ENCODE peak calls at places on chromosomes 12 and 14, in nine cellular contexts. V, J, M, E, U, B, O, W and G are unnamed samples.

GRCh38 chr14:23469906-23470403 is 452 bp downstream of the NGDN start:
- DNase-seq in V (no peak), J (no peak), M (no peak), E (no peak), U (no peak), B (no peak), O (no peak), W (peak), G (no peak)

GRCh38 chr12:90589966-90590365 is 365.0 kb downstream of the CCER1 start:
- DNase-seq in V (no peak), J (no peak), M (no peak), E (no peak), U (no peak), B (no peak), O (no peak), W (no peak), G (no peak)

GRCh38 chr12:98653866-98654493 is 8.9 kb downstream of the APAF1 start:
- DNase-seq in V (no peak), J (no peak), M (no peak), E (no peak), U (peak), B (no peak), O (peak), W (peak), G (no peak)

GRCh38 chr14:29709490-29709889 is 218.2 kb downstream of the PRKD1 start:
- DNase-seq in V (no peak), J (no peak), M (no peak), E (no peak), U (no peak), B (no peak), O (peak), W (no peak), G (no peak)

GRCh38 chr14:101732128-101732527 is 29.4 kb upstream of the PPP2R5C start:
- DNase-seq in V (no peak), J (no peak), M (no peak), E (no peak), U (no peak), B (no peak), O (no peak), W (peak), G (no peak)

GRCh38 chr12:97452230-97452629 is 10.4 kb upstream of the RMST start:
- DNase-seq in V (no peak), J (no peak), M (no peak), E (no peak), U (no peak), B (no peak), O (no peak), W (no peak), G (no peak)

GRCh38 chr14:30270200-30271161 is 288.5 kb upstream of the G2E3 start:
- DNase-seq in V (peak), J (peak), M (no peak), E (peak), U (peak), B (peak), O (peak), W (peak), G (peak)

GRCh38 chr12:50732591-50732990 is 31.3 kb upstream of the ATF1 start:
- DNase-seq in V (no peak), J (no peak), M (no peak), E (no peak), U (peak), B (no peak), O (peak), W (peak), G (no peak)

GRCh38 chr14:101323111-101323510 is 238.2 kb upstream of the DIO3 start:
- DNase-seq in V (no peak), J (no peak), M (no peak), E (no peak), U (no peak), B (no peak), O (no peak), W (no peak), G (no peak)

GRCh38 chr12:11162494-11162893 is 8.5 kb upstream of the SMIM10L1 start:
- DNase-seq in V (no peak), J (no peak), M (no peak), E (no peak), U (no peak), B (no peak), O (no peak), W (peak), G (no peak)

GRCh38 chr12:129610601-129611120 is 293.2 kb downstream of the TMEM132D start:
- DNase-seq in V (no peak), J (no peak), M (no peak), E (no peak), U (no peak), B (no peak), O (no peak), W (no peak), G (no peak)

GRCh38 chr14:50855558-50855957 is 16.3 kb upstream of the ABHD12B start:
- DNase-seq in V (no peak), J (no peak), M (no peak), E (no peak), U (peak), B (no peak), O (peak), W (no peak), G (no peak)
- TF ChIP-seq CTCF in V (no peak), J (no peak), M (no peak), E (no peak), U (peak), B (no peak), O (no peak), W (peak), G (no peak)

GRCh38 chr12:19643635-19644034 is 204.3 kb downstream of the AEBP2 start:
- DNase-seq in V (no peak), J (no peak), M (no peak), E (no peak), U (peak), B (no peak), O (peak), W (peak), G (no peak)
- TF ChIP-seq CTCF in V (peak), J (peak), M (peak), E (peak), U (peak), B (peak), O (peak), W (peak), G (peak)

DNA sequence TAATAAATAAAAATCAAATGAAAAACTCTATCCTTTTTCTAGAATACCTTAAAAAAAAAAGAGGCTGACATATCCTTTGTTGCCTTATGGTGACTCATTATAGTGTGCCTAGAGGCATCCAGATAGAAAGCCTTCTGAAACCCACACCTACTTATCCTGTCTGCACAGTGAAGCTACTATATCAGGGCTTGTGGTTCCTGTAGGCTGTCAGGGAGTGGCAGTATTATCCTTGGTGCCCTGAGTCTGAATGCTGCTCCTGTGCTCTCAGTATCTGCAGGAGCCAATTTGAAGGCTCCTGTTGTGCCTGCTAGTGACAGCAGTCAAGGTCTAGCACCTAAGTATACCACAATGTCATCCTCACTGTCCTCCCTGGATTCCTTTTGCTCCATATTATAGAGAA is 168.4 kb upstream of the AVPR1A start:
- DNase-seq in V (no peak), J (no peak), M (no peak), E (no peak), U (peak), B (no peak), O (no peak), W (no peak), G (no peak)
- TF ChIP-seq CTCF in V (no peak), J (no peak), M (no peak), E (no peak), U (no peak), B (no peak), O (no peak), W (no peak), G (no peak)

GRCh38 chr12:31742891-31743290 is 14.1 kb upstream of the AMN1 start:
- DNase-seq in V (no peak), J (no peak), M (no peak), E (no peak), U (no peak), B (no peak), O (no peak), W (no peak), G (no peak)
- TF ChIP-seq CTCF in V (no peak), J (no peak), M (no peak), E (no peak), U (no peak), B (no peak), O (no peak), W (no peak), G (no peak)

GRCh38 chr12:61546296-61546695 is 713.9 kb upstream of the USP15 start:
- DNase-seq in V (no peak), J (no peak), M (no peak), E (no peak), U (no peak), B (no peak), O (no peak), W (no peak), G (no peak)
- TF ChIP-seq CTCF in V (no peak), J (no peak), M (no peak), E (no peak), U (no peak), B (no peak), O (no peak), W (no peak), G (no peak)

GRCh38 chr14:102975662-102976061 is 53.2 kb downstream of the AMN start:
- DNase-seq in V (no peak), J (no peak), M (no peak), E (no peak), U (no peak), B (no peak), O (no peak), W (no peak), G (no peak)
- TF ChIP-seq CTCF in V (no peak), J (no peak), M (no peak), E (no peak), U (peak), B (no peak), O (no peak), W (no peak), G (no peak)

GRCh38 chr12:26523708-26524150 is 309.3 kb downstream of the ITPR2 start:
- DNase-seq in V (peak), J (peak), M (peak), E (peak), U (peak), B (peak), O (peak), W (peak), G (no peak)
- TF ChIP-seq CTCF in V (no peak), J (no peak), M (no peak), E (no peak), U (no peak), B (no peak), O (no peak), W (no peak), G (no peak)